ENCODE peak calls at places on chromosomes 12 and 14, in four cellular contexts. One of them, this sample, is unnamed.
A peak's percentile ranks its signal among the peaks of the same experiment; 100 is the strongest.

GRCh38 chr14:37585971-37586759 is 8.9 kb downstream of the FOXA1 start:
- DNase-seq in right lobe of liver: no peak
- DNase-seq in WTC11: no peak
- DNase-seq in astrocyte: no peak
- DNase-seq in this sample: no peak

GRCh38 chr14:103879570-103880333 is 32.4 kb upstream of the PPP1R13B start:
- DNase-seq in right lobe of liver: peak; percentile 91
- DNase-seq in WTC11: peak; percentile 40
- DNase-seq in astrocyte: peak; percentile 24
- DNase-seq in this sample: no peak

GRCh38 chr14:82122678-82123077 is 589.0 kb upstream of the SEL1L start:
- DNase-seq in right lobe of liver: no peak
- DNase-seq in astrocyte: no peak
- DNase-seq in WTC11: no peak
- DNase-seq in this sample: no peak

GRCh38 chr12:71780207-71780822 is 25.7 kb downstream of the RAB21 start:
- DNase-seq in astrocyte: no peak
- DNase-seq in right lobe of liver: peak; percentile 26
- DNase-seq in WTC11: no peak
- DNase-seq in this sample: no peak

GRCh38 chr12:127293507-127294310 is 973.3 kb upstream of the TMEM132C start:
- DNase-seq in WTC11: peak; percentile 27
- DNase-seq in right lobe of liver: peak; percentile 74
- DNase-seq in astrocyte: peak; percentile 36
- DNase-seq in this sample: peak; percentile 28

GRCh38 chr12:2963760-2964292 is 4.6 kb downstream of the TEAD4 start:
- DNase-seq in right lobe of liver: no peak
- DNase-seq in astrocyte: peak; percentile 31
- DNase-seq in WTC11: peak; percentile 57
- DNase-seq in this sample: no peak

GRCh38 chr14:104872469-104873341 is 7.6 kb downstream of the CEP170B start:
- DNase-seq in right lobe of liver: peak; percentile 91
- DNase-seq in astrocyte: peak; percentile 44
- DNase-seq in WTC11: peak; percentile 79
- DNase-seq in this sample: no peak

GRCh38 chr14:78524766-78525165 is 354.6 kb downstream of the NRXN3 start:
- DNase-seq in right lobe of liver: no peak
- DNase-seq in astrocyte: no peak
- DNase-seq in WTC11: no peak
- DNase-seq in this sample: no peak

GRCh38 chr14:95531473-95531872 is 3.4 kb upstream of the GLRX5 start:
- DNase-seq in astrocyte: peak; percentile 82
- DNase-seq in WTC11: no peak
- DNase-seq in right lobe of liver: no peak
- DNase-seq in this sample: no peak

GRCh38 chr12:116532428-116532827 is 26.8 kb upstream of the MAP1LC3B2 start:
- DNase-seq in right lobe of liver: no peak
- DNase-seq in WTC11: no peak
- DNase-seq in astrocyte: no peak
- DNase-seq in this sample: no peak

GRCh38 chr12:3207858-3208257 is 130.7 kb downstream of the TSPAN9 start:
- DNase-seq in right lobe of liver: no peak
- DNase-seq in astrocyte: no peak
- DNase-seq in WTC11: peak; percentile 81
- DNase-seq in this sample: no peak

GRCh38 chr14:88535813-88536212 is 19.0 kb downstream of the PTPN21 start:
- DNase-seq in WTC11: no peak
- DNase-seq in right lobe of liver: no peak
- DNase-seq in astrocyte: no peak
- DNase-seq in this sample: no peak

GRCh38 chr14:88533203-88533602 is 21.6 kb downstream of the PTPN21 start:
- DNase-seq in WTC11: no peak
- DNase-seq in right lobe of liver: no peak
- DNase-seq in astrocyte: no peak
- DNase-seq in this sample: no peak

GRCh38 chr14:88535149-88535548 is 19.7 kb downstream of the PTPN21 start:
- DNase-seq in right lobe of liver: no peak
- DNase-seq in astrocyte: no peak
- DNase-seq in WTC11: no peak
- DNase-seq in this sample: no peak
- TF ChIP-seq CTCF in right lobe of liver: peak; percentile 15
- TF ChIP-seq CTCF in astrocyte: no peak
- TF ChIP-seq CTCF in WTC11: no peak
- TF ChIP-seq CTCF in this sample: no peak

GRCh38 chr14:73458219-73458976 is at the start of gene NUMB:
- DNase-seq in astrocyte: peak; percentile 100
- DNase-seq in WTC11: peak; percentile 98
- DNase-seq in right lobe of liver: peak; percentile 97
- DNase-seq in this sample: peak; percentile 100
- TF ChIP-seq CTCF in astrocyte: no peak
- TF ChIP-seq CTCF in WTC11: no peak
- TF ChIP-seq CTCF in right lobe of liver: no peak
- TF ChIP-seq CTCF in this sample: no peak

DNA sequence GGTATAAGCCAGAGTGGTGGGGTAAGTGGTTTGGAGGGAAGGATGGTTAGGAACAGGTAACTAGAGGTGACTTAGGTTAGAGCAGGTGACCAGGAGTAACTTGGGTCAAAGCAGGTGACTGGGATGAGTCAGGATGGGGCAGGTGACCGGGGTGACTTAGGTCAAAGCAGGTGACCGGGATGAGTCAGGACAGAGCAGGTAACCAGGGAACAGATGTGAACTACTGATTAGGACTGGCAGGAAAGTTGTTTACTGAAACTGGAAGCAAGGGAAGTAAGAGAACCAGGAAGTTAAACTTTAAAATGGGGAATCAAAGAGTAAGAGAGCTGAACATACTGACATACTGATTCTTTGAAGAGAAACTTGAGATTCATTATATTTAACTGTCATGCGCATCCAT is 57.4 kb downstream of the FSCB start:
- DNase-seq in WTC11: no peak
- DNase-seq in astrocyte: no peak
- DNase-seq in right lobe of liver: no peak
- DNase-seq in this sample: no peak
- TF ChIP-seq CTCF in WTC11: no peak
- TF ChIP-seq CTCF in astrocyte: no peak
- TF ChIP-seq CTCF in right lobe of liver: no peak
- TF ChIP-seq CTCF in this sample: no peak

DNA sequence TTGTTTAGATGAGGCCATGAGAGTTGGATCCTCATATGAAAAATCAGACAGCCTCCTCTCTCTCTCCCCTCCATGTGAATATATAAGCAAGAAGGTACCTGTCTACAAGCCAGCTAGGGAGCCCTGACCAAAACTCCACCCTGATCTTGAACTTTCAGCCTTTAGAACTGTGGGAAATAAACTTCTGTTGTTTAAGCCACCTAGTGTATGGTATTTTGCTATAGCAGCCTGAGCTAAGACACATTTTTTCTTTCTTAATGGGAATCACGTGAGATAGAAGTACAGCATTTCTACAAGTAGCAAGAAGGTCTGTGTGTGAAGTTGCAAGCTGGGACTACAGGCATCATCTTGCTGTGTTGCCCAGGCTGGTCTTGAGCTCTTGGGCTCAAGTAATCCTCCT is 16.3 kb upstream of the ABHD12B start:
- DNase-seq in WTC11: no peak
- DNase-seq in astrocyte: no peak
- DNase-seq in right lobe of liver: no peak
- DNase-seq in this sample: no peak
- TF ChIP-seq CTCF in WTC11: no peak
- TF ChIP-seq CTCF in astrocyte: no peak
- TF ChIP-seq CTCF in right lobe of liver: no peak
- TF ChIP-seq CTCF in this sample: no peak

GRCh38 chr12:122349078-122349477 is 73.4 kb downstream of the CLIP1 start:
- DNase-seq in astrocyte: no peak
- DNase-seq in right lobe of liver: no peak
- DNase-seq in WTC11: no peak
- DNase-seq in this sample: no peak

GRCh38 chr12:122346054-122346453 is 76.4 kb downstream of the CLIP1 start:
- DNase-seq in WTC11: no peak
- DNase-seq in right lobe of liver: no peak
- DNase-seq in astrocyte: no peak
- DNase-seq in this sample: no peak

GRCh38 chr12:122348505-122348904 is 74.0 kb downstream of the CLIP1 start:
- DNase-seq in astrocyte: no peak
- DNase-seq in WTC11: no peak
- DNase-seq in right lobe of liver: no peak
- DNase-seq in this sample: no peak

GRCh38 chr12:122352394-122352793 is 70.1 kb downstream of the CLIP1 start:
- DNase-seq in right lobe of liver: no peak
- DNase-seq in WTC11: no peak
- DNase-seq in astrocyte: no peak
- DNase-seq in this sample: no peak

DNA sequence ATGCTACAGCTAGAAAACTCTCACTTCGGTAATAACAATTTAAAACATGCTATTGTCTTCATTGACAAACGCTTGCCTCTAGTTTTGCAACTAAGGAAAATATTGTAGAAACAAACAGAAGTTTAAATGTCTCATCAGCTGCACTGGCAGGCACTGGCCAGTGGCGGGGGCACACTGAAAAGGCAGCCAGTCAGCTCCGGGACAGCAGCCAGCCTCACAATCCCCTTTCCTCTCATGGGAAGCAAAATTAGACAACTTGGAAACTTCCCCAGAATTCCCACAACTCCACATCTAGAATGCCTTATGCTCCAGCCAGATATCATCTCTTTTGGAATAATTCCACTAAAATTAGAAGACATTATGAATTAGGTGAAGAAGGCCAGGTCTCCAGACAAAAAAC is 72.0 kb downstream of the CLIP1 start:
- DNase-seq in WTC11: no peak
- DNase-seq in astrocyte: peak; percentile 72
- DNase-seq in right lobe of liver: peak; percentile 81
- DNase-seq in this sample: peak; percentile 74
- TF ChIP-seq CTCF in WTC11: no peak
- TF ChIP-seq CTCF in astrocyte: no peak
- TF ChIP-seq CTCF in right lobe of liver: peak; percentile 41
- TF ChIP-seq CTCF in this sample: peak; percentile 34

GRCh38 chr12:115470526-115470925 is 786.6 kb upstream of the TBX3 start:
- DNase-seq in WTC11: no peak
- DNase-seq in astrocyte: no peak
- DNase-seq in right lobe of liver: no peak
- DNase-seq in this sample: no peak

GRCh38 chr12:115473257-115473956 is 789.4 kb upstream of the TBX3 start:
- DNase-seq in WTC11: no peak
- DNase-seq in astrocyte: no peak
- DNase-seq in right lobe of liver: no peak
- DNase-seq in this sample: no peak

GRCh38 chr12:115468087-115468510 is 784.1 kb upstream of the TBX3 start:
- DNase-seq in right lobe of liver: peak; percentile 86
- DNase-seq in WTC11: peak; percentile 26
- DNase-seq in astrocyte: peak; percentile 10
- DNase-seq in this sample: no peak

GRCh38 chr12:115472852-115473251 is 788.9 kb upstream of the TBX3 start:
- DNase-seq in right lobe of liver: no peak
- DNase-seq in astrocyte: no peak
- DNase-seq in WTC11: no peak
- DNase-seq in this sample: no peak

GRCh38 chr12:115470977-115471376 is 787.0 kb upstream of the TBX3 start:
- DNase-seq in astrocyte: no peak
- DNase-seq in right lobe of liver: no peak
- DNase-seq in WTC11: no peak
- DNase-seq in this sample: no peak
- TF ChIP-seq CTCF in astrocyte: no peak
- TF ChIP-seq CTCF in right lobe of liver: no peak
- TF ChIP-seq CTCF in WTC11: no peak
- TF ChIP-seq CTCF in this sample: no peak

DNA sequence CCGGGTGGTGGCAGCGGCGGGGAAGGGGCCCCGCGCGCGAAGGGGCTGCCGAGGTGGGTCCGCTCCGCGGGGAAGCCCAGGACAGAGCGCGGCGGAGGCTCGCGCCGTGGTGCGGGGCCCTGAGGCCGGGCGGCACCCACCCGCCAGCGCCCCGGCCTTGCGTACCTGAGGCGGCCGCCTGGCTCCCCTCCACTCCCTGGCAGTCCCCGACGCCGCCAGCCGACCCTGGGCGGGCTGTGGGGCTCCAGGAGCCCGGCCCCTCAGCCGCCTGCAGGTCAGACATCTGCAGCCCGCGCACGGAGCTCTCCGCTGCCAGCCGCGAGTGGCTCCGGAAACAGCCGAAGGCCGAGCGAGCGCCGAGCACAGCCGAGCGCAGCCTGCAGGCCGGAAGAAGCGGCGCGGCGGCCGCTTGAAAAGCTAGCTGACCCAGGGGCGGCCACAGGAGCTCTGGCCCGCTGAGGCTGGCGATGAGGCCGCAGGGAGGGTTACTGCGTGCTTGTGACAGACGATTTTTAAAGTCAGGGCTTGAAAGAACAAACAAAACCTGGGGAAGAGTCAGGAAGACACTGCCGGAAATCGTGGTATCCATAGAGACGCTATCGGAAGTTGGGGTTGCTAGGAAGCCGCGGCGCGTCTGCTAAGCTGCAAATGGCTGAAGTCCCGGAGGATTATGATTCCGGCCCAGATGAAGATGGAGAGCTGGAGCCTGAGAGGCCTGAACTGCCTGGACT is at the start of the genes SAMD15 and TMED8:
- DNase-seq in right lobe of liver: peak; percentile 91
- DNase-seq in astrocyte: peak; percentile 78
- DNase-seq in WTC11: peak; percentile 85
- DNase-seq in this sample: peak; percentile 44
- TF ChIP-seq CTCF in right lobe of liver: peak; percentile 19
- TF ChIP-seq CTCF in astrocyte: peak; percentile 8
- TF ChIP-seq CTCF in WTC11: no peak
- TF ChIP-seq CTCF in this sample: peak; percentile 22

DNA sequence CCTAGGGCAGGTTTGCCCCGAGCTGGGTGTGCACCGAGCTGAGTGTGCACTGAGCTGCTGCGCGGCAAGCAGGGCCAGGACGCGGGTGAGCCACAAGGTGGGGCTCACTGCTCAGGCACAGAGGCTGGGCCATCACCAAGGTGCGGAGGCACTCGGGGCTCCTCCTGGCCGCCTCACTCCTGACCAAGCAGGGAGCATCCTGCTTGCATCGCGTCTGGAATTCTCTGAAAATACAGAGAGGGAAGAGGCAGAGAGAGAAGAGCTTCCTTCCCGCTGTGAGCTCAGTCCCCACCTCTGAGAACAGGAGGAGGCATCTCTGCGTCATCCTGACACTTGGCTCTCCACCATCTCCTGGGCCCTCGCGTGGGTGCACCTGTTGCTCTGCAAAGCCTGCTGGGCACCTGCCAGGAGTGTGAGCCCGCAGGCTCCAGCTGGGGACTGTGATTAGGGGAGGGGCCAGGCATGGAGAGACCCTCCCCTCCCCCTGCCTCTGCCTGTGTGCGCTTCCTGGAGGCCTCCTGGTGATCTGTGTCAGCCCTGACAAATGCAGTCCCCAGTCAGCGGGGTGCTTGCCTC is 116.3 kb downstream of the GLT1D1 start:
- DNase-seq in WTC11: peak; percentile 36
- DNase-seq in right lobe of liver: peak; percentile 70
- DNase-seq in astrocyte: no peak
- DNase-seq in this sample: no peak
- TF ChIP-seq CTCF in WTC11: no peak
- TF ChIP-seq CTCF in right lobe of liver: peak; percentile 54
- TF ChIP-seq CTCF in astrocyte: peak; percentile 16
- TF ChIP-seq CTCF in this sample: no peak

This sample was measured in AG09319.